ENCODE peak calls at places on chromosomes 11 and 22, in four cellular contexts. R is fibroblast of mammary gland, N is NCI-H1048, L is left cardiac atrium. V is an unnamed sample.
A peak's percentile ranks its signal among the peaks of the same experiment; 100 is the strongest.

GRCh38 chr22:45428391-45429385 is 15.2 kb downstream of the RIBC2 start:
- DNase-seq in L (no peak), R (no peak), N (no peak), V (no peak)

GRCh38 chr11:134385774-134386565 is 26.1 kb downstream of the B3GAT1 start:
- DNase-seq in N (no peak), L (no peak), R (no peak), V (no peak)

GRCh38 chr11:87743002-87743401 is 432.2 kb downstream of the RAB38 start:
- DNase-seq in R (no peak), L (no peak), N (no peak), V (no peak)

GRCh38 chr11:24623121-24623520 is 126.3 kb downstream of the LUZP2 start:
- DNase-seq in N (no peak), R (no peak), L (no peak), V (no peak)

GRCh38 chr11:64660706-64661105 is 62.3 kb downstream of the NRXN2 start:
- DNase-seq in R (no peak), L (no peak), N (no peak), V (no peak)

GRCh38 chr11:19229671-19230070 is 11.1 kb downstream of the E2F8 start:
- DNase-seq in L (no peak), R (no peak), N (no peak), V (no peak)

GRCh38 chr11:75465701-75466531 is 32.9 kb upstream of the KLHL35 start:
- DNase-seq in N (no peak), R (no peak), L (no peak), V (no peak)

GRCh38 chr11:2202900-2203439 is 31.4 kb upstream of the TH start:
- DNase-seq in R (no peak), N (no peak), L (peak; percentile 3), V (no peak)

GRCh38 chr11:2382927-2383822 is 6.1 kb downstream of the CD81 start:
- DNase-seq in L (peak; percentile 80), N (no peak), R (peak; percentile 67), V (no peak)

GRCh38 chr11:126072821-126073594 is 10.3 kb upstream of the CDON start:
- DNase-seq in R (no peak), N (no peak), L (no peak), V (no peak)

GRCh38 chr11:134976540-134976939 is 564.5 kb upstream of the B3GAT1 start:
- DNase-seq in L (no peak), N (no peak), R (no peak), V (no peak)

GRCh38 chr11:3231851-3232744 is at the start of gene MRGPRE:
- DNase-seq in L (no peak), R (peak; percentile 23), N (no peak), V (no peak)

GRCh38 chr11:61004037-61004641 is 32.7 kb downstream of the CD6 start:
- DNase-seq in L (no peak), N (no peak), R (peak; percentile 30), V (no peak)

V was measured in keratinocyte.